ENCODE peak calls at places on chromosome 3, in five cellular contexts. One of them, this sample, is unnamed.

GRCh38 chr3:97940034-97940433 is 32.2 kb downstream of the RIOX2 start:
- DNase-seq in ELF-1: no peak
- DNase-seq in cardiac muscle cell: no peak
- DNase-seq in endothelial cell: no peak
- DNase-seq in HFF-Myc: no peak
- DNase-seq in this sample: no peak

GRCh38 chr3:99545941-99546580 is 92.3 kb upstream of the COL8A1 start:
- DNase-seq in ELF-1: no peak
- DNase-seq in cardiac muscle cell: peak; percentile 57
- DNase-seq in endothelial cell: no peak
- DNase-seq in HFF-Myc: no peak
- DNase-seq in this sample: no peak

GRCh38 chr3:190265795-190266194 is 56.5 kb downstream of the CLDN1 start:
- DNase-seq in ELF-1: no peak
- DNase-seq in cardiac muscle cell: peak; percentile 53
- DNase-seq in endothelial cell: no peak
- DNase-seq in HFF-Myc: no peak
- DNase-seq in this sample: no peak

GRCh38 chr3:153443961-153444360 is 281.9 kb downstream of the RAP2B start:
- DNase-seq in ELF-1: no peak
- DNase-seq in cardiac muscle cell: peak; percentile 32
- DNase-seq in endothelial cell: no peak
- DNase-seq in HFF-Myc: no peak
- DNase-seq in this sample: no peak

GRCh38 chr3:63523100-63523499 is 129.4 kb upstream of the SNTN start:
- DNase-seq in ELF-1: peak; percentile 8
- DNase-seq in cardiac muscle cell: peak; percentile 0
- DNase-seq in endothelial cell: no peak
- DNase-seq in HFF-Myc: no peak
- DNase-seq in this sample: no peak

GRCh38 chr3:108662141-108662738 is 72.7 kb downstream of the DZIP3 start:
- DNase-seq in ELF-1: no peak
- DNase-seq in cardiac muscle cell: peak; percentile 91
- DNase-seq in endothelial cell: peak; percentile 31
- DNase-seq in HFF-Myc: peak; percentile 45
- DNase-seq in this sample: peak; percentile 33

GRCh38 chr3:129824926-129825541 is 68.5 kb downstream of the TMCC1 start:
- DNase-seq in ELF-1: peak; percentile 42
- DNase-seq in cardiac muscle cell: peak; percentile 67
- DNase-seq in endothelial cell: peak; percentile 68
- DNase-seq in HFF-Myc: peak; percentile 24
- DNase-seq in this sample: peak; percentile 47

GRCh38 chr3:186124618-186125017 is 15.7 kb upstream of the ETV5 start:
- DNase-seq in ELF-1: peak; percentile 41
- DNase-seq in cardiac muscle cell: no peak
- DNase-seq in endothelial cell: no peak
- DNase-seq in HFF-Myc: no peak
- DNase-seq in this sample: no peak

GRCh38 chr3:15300318-15301078 is 31.9 kb downstream of the SH3BP5 start:
- DNase-seq in ELF-1: no peak
- DNase-seq in cardiac muscle cell: peak; percentile 60
- DNase-seq in endothelial cell: peak; percentile 17
- DNase-seq in HFF-Myc: no peak
- DNase-seq in this sample: no peak

GRCh38 chr3:195582947-195583346 is 793 bp downstream of the APOD start:
- DNase-seq in ELF-1: peak; percentile 14
- DNase-seq in cardiac muscle cell: no peak
- DNase-seq in endothelial cell: no peak
- DNase-seq in HFF-Myc: no peak
- DNase-seq in this sample: no peak

GRCh38 chr3:39941941-39942340 is 132.5 kb downstream of the MYRIP start:
- DNase-seq in ELF-1: no peak
- DNase-seq in cardiac muscle cell: no peak
- DNase-seq in endothelial cell: no peak
- DNase-seq in HFF-Myc: no peak
- DNase-seq in this sample: no peak

GRCh38 chr3:23129817-23130216 is 73.3 kb upstream of the UBE2E2 start:
- DNase-seq in ELF-1: peak; percentile 52
- DNase-seq in cardiac muscle cell: peak; percentile 9
- DNase-seq in endothelial cell: no peak
- DNase-seq in HFF-Myc: peak; percentile 35
- DNase-seq in this sample: no peak

GRCh38 chr3:158532099-158532734 is 38.8 kb upstream of the MLF1 start:
- DNase-seq in ELF-1: no peak
- DNase-seq in cardiac muscle cell: peak; percentile 78
- DNase-seq in endothelial cell: peak; percentile 20
- DNase-seq in HFF-Myc: peak; percentile 35
- DNase-seq in this sample: no peak

GRCh38 chr3:42190701-42191442 is 75.1 kb downstream of the CCK start:
- DNase-seq in ELF-1: peak; percentile 74
- DNase-seq in cardiac muscle cell: peak; percentile 72
- DNase-seq in endothelial cell: peak; percentile 79
- DNase-seq in HFF-Myc: peak; percentile 62
- DNase-seq in this sample: peak; percentile 58

GRCh38 chr3:11155341-11156025 is 1.2 kb downstream of the HRH1 start:
- DNase-seq in ELF-1: peak; percentile 75
- DNase-seq in cardiac muscle cell: peak; percentile 84
- DNase-seq in endothelial cell: peak; percentile 74
- DNase-seq in HFF-Myc: peak; percentile 47
- DNase-seq in this sample: no peak

GRCh38 chr3:77746048-77746447 is 706.1 kb downstream of the ROBO2 start:
- DNase-seq in ELF-1: no peak
- DNase-seq in cardiac muscle cell: no peak
- DNase-seq in endothelial cell: no peak
- DNase-seq in HFF-Myc: no peak
- DNase-seq in this sample: no peak

GRCh38 chr3:15198686-15199085 is 7.4 kb upstream of the CAPN7 start:
- DNase-seq in ELF-1: no peak
- DNase-seq in cardiac muscle cell: no peak
- DNase-seq in endothelial cell: no peak
- DNase-seq in HFF-Myc: no peak
- DNase-seq in this sample: no peak

GRCh38 chr3:70049761-70050160 is 50.2 kb downstream of the SAMMSON start:
- DNase-seq in ELF-1: no peak
- DNase-seq in cardiac muscle cell: peak; percentile 61
- DNase-seq in endothelial cell: no peak
- DNase-seq in HFF-Myc: no peak
- DNase-seq in this sample: no peak

GRCh38 chr3:147120029-147120428 is 286.3 kb downstream of the ZIC4 start:
- DNase-seq in ELF-1: no peak
- DNase-seq in cardiac muscle cell: peak; percentile 27
- DNase-seq in endothelial cell: no peak
- DNase-seq in HFF-Myc: no peak
- DNase-seq in this sample: no peak

GRCh38 chr3:96863129-96863740 is 48.8 kb downstream of the EPHA6 start:
- DNase-seq in ELF-1: peak; percentile 34
- DNase-seq in cardiac muscle cell: peak; percentile 29
- DNase-seq in endothelial cell: peak; percentile 41
- DNase-seq in HFF-Myc: peak; percentile 1
- DNase-seq in this sample: no peak

GRCh38 chr3:57080171-57080570 is 19.7 kb downstream of the SPATA12 start:
- DNase-seq in ELF-1: peak; percentile 29
- DNase-seq in cardiac muscle cell: no peak
- DNase-seq in endothelial cell: no peak
- DNase-seq in HFF-Myc: no peak
- DNase-seq in this sample: no peak

GRCh38 chr3:10518506-10519150 is 13.2 kb upstream of the ATP2B2 start:
- DNase-seq in ELF-1: no peak
- DNase-seq in cardiac muscle cell: peak; percentile 51
- DNase-seq in endothelial cell: no peak
- DNase-seq in HFF-Myc: no peak
- DNase-seq in this sample: no peak

GRCh38 chr3:31934018-31934417 is 47.0 kb downstream of the OSBPL10 start:
- DNase-seq in ELF-1: no peak
- DNase-seq in cardiac muscle cell: peak; percentile 40
- DNase-seq in endothelial cell: peak; percentile 14
- DNase-seq in HFF-Myc: no peak
- DNase-seq in this sample: no peak

GRCh38 chr3:190541560-190541959 is 27.7 kb downstream of the IL1RAP start:
- DNase-seq in ELF-1: no peak
- DNase-seq in cardiac muscle cell: no peak
- DNase-seq in endothelial cell: no peak
- DNase-seq in HFF-Myc: no peak
- DNase-seq in this sample: no peak

GRCh38 chr3:184284696-184285095 is 8.9 kb downstream of the ECE2 start:
- DNase-seq in ELF-1: peak; percentile 87
- DNase-seq in cardiac muscle cell: peak; percentile 92
- DNase-seq in endothelial cell: peak; percentile 70
- DNase-seq in HFF-Myc: peak; percentile 56
- DNase-seq in this sample: peak; percentile 22

GRCh38 chr3:165549665-165550064 is 287.6 kb downstream of the BCHE start:
- DNase-seq in ELF-1: no peak
- DNase-seq in cardiac muscle cell: no peak
- DNase-seq in endothelial cell: no peak
- DNase-seq in HFF-Myc: no peak
- DNase-seq in this sample: no peak

GRCh38 chr3:24154003-24154695 is 209.1 kb downstream of the NR1D2 start:
- DNase-seq in ELF-1: no peak
- DNase-seq in cardiac muscle cell: no peak
- DNase-seq in endothelial cell: no peak
- DNase-seq in HFF-Myc: no peak
- DNase-seq in this sample: no peak

GRCh38 chr3:101680466-101680865 is 3.5 kb upstream of the ZBTB11 start:
- DNase-seq in ELF-1: no peak
- DNase-seq in cardiac muscle cell: no peak
- DNase-seq in endothelial cell: no peak
- DNase-seq in HFF-Myc: no peak
- DNase-seq in this sample: no peak